ENCODE peak calls at places on chromosome 14, in nine cellular contexts. P is adrenal gland, D is thoracic aorta, O is NB4, V is fibroblast of mammary gland, M is RWPE1, Y is neural progenitor cell, E is AG04449, H is bronchial epithelial cell. S is an unnamed sample.

GRCh38 chr14:85233756-85234545 is 296.0 kb upstream of the FLRT2 start:
- DNase-seq in O (no peak), H (peak), Y (no peak), V (peak), M (peak), E (no peak), D (no peak), P (no peak), S (no peak)

GRCh38 chr14:65286443-65286842 is 126.1 kb upstream of the FUT8 start:
- DNase-seq in Y (no peak), E (no peak), D (no peak), P (no peak), H (no peak), O (peak), M (no peak), V (peak), S (no peak)

GRCh38 chr14:104972301-104973211 is 5.6 kb downstream of the AHNAK2 start:
- DNase-seq in D (no peak), H (peak), P (no peak), O (no peak), E (no peak), Y (no peak), V (peak), M (peak), S (no peak)

GRCh38 chr14:75554482-75554881 is 23.9 kb upstream of the FLVCR2 start:
- DNase-seq in H (peak), O (no peak), E (no peak), Y (no peak), P (no peak), D (no peak), M (peak), V (peak), S (no peak)

GRCh38 chr14:105213396-105213795 is 32.3 kb upstream of the NUDT14 start:
- DNase-seq in M (no peak), H (no peak), D (no peak), P (no peak), Y (no peak), E (no peak), V (no peak), O (no peak), S (no peak)

GRCh38 chr14:31075144-31075543 is 49.0 kb upstream of the STRN3 start:
- DNase-seq in D (no peak), M (no peak), P (no peak), E (no peak), Y (no peak), H (no peak), V (no peak), O (no peak), S (no peak)

GRCh38 chr14:56789955-56790354 is 20.3 kb downstream of the OTX2 start:
- DNase-seq in M (no peak), H (no peak), D (no peak), V (no peak), P (no peak), E (no peak), Y (no peak), O (no peak), S (no peak)

GRCh38 chr14:76497550-76498484 is 121.9 kb downstream of the ESRRB start:
- DNase-seq in Y (peak), H (no peak), E (no peak), O (peak), P (no peak), D (no peak), M (no peak), V (no peak), S (no peak)

GRCh38 chr14:65866906-65867305 is 454.4 kb downstream of the FUT8 start:
- DNase-seq in P (no peak), O (no peak), V (peak), D (no peak), E (no peak), H (no peak), M (no peak), Y (no peak), S (peak)

GRCh38 chr14:96265387-96265786 is 9.4 kb downstream of the BDKRB1 start:
- DNase-seq in Y (no peak), H (peak), P (no peak), M (no peak), E (no peak), O (no peak), V (no peak), D (no peak), S (no peak)

GRCh38 chr14:77458249-77458950 is 507 bp downstream of the AHSA1 start:
- DNase-seq in D (no peak), E (no peak), Y (peak), V (peak), M (peak), P (peak), H (peak), O (peak), S (no peak)

GRCh38 chr14:95231966-95232365 is 74.6 kb upstream of the DICER1 start:
- DNase-seq in Y (no peak), D (no peak), M (no peak), O (no peak), P (no peak), H (no peak), V (no peak), E (no peak), S (no peak)

GRCh38 chr14:38731962-38732361 is 371.1 kb downstream of the SEC23A start:
- DNase-seq in D (no peak), P (no peak), H (no peak), M (no peak), E (no peak), V (no peak), Y (no peak), O (no peak), S (no peak)

GRCh38 chr14:36556811-36557433 is 25.5 kb downstream of the NKX2-8 start:
- DNase-seq in P (no peak), V (peak), D (no peak), M (peak), E (no peak), O (peak), Y (peak), H (peak), S (no peak)
- TF ChIP-seq CTCF in P (peak), V (peak), D (peak), M (peak), E (peak), O (peak), Y (peak), H (peak), S (peak)

GRCh38 chr14:64091217-64091616 is 203.0 kb downstream of the ESR2 start:
- DNase-seq in D (no peak), M (no peak), H (no peak), O (no peak), V (no peak), E (no peak), P (no peak), Y (no peak), S (no peak)
- TF ChIP-seq CTCF in D (no peak), M (no peak), H (no peak), O (no peak), V (no peak), E (no peak), P (no peak), Y (no peak), S (no peak)

GRCh38 chr14:103298620-103299019 is 35.4 kb upstream of the EIF5 start:
- DNase-seq in M (no peak), H (no peak), P (no peak), O (peak), D (no peak), V (no peak), Y (no peak), E (no peak), S (no peak)
- TF ChIP-seq CTCF in M (no peak), H (no peak), P (no peak), O (peak), D (no peak), V (no peak), Y (peak), E (no peak), S (no peak)

GRCh38 chr14:23093993-23094665 is 807 bp downstream of the ACIN1 start:
- DNase-seq in M (no peak), H (no peak), O (no peak), Y (no peak), V (no peak), D (no peak), E (no peak), P (no peak), S (no peak)
- TF ChIP-seq CTCF in M (no peak), H (no peak), O (peak), Y (peak), V (peak), D (no peak), E (peak), P (no peak), S (peak)